ENCODE peak calls at places on chromosomes 1 and 21, in four cellular contexts. M, P, D and A are unnamed samples.

GRCh38 chr1:109808703-109809102 is 45.0 kb upstream of the EPS8L3 start:
- DNase-seq in D (no peak), P (peak; percentile 40), M (no peak), A (no peak)

GRCh38 chr1:152143147-152143845 is 15.7 kb downstream of the RPTN start:
- DNase-seq in D (no peak), P (no peak), M (no peak), A (no peak)

GRCh38 chr1:94050263-94050662 is 70.7 kb downstream of the ABCA4 start:
- DNase-seq in M (no peak), D (peak; percentile 63), P (no peak), A (no peak)

GRCh38 chr1:18581420-18581880 is 49.2 kb upstream of the PAX7 start:
- DNase-seq in M (no peak), D (no peak), P (no peak), A (no peak)

GRCh38 chr1:70980361-70980760 is 67.3 kb downstream of the PTGER3 start:
- DNase-seq in P (peak; percentile 44), M (no peak), D (no peak), A (no peak)

GRCh38 chr21:29904359-29905282 is 35.2 kb downstream of the GRIK1 start:
- DNase-seq in M (no peak), P (peak; percentile 10), D (no peak), A (no peak)

GRCh38 chr1:5267603-5268235 is 613.3 kb downstream of the AJAP1 start:
- DNase-seq in D (no peak), P (peak; percentile 31), M (peak; percentile 30), A (no peak)

GRCh38 chr1:50959303-50959912 is 659 bp downstream of the FAF1 start:
- DNase-seq in M (no peak), P (peak; percentile 55), D (peak; percentile 37), A (peak; percentile 59)

GRCh38 chr1:93815738-93816110 is 63.3 kb downstream of the DNTTIP2 start:
- DNase-seq in M (no peak), P (peak; percentile 92), D (no peak), A (peak; percentile 23)

GRCh38 chr1:237972186-237972585 is 81.5 kb upstream of the ZP4 start:
- DNase-seq in P (no peak), M (no peak), D (no peak), A (no peak)

GRCh38 chr1:172885411-172885810 is 165.3 kb downstream of the TNFSF18 start:
- DNase-seq in D (no peak), M (no peak), P (no peak), A (no peak)

GRCh38 chr1:157043685-157044084 is 1.9 kb downstream of the ARHGEF11 start:
- DNase-seq in P (no peak), M (no peak), D (no peak), A (no peak)

GRCh38 chr1:91697322-91698260 is 188.4 kb downstream of the TGFBR3 start:
- DNase-seq in D (peak; percentile 79), P (no peak), M (no peak), A (peak; percentile 41)

GRCh38 chr1:103416681-103417318 is 108.7 kb upstream of the RNPC3 start:
- DNase-seq in M (no peak), P (no peak), D (peak; percentile 1), A (no peak)

GRCh38 chr1:36448530-36449051 is 1.7 kb downstream of the OSCP1 start:
- DNase-seq in M (no peak), D (no peak), P (peak; percentile 40), A (peak; percentile 16)

GRCh38 chr21:46667191-46667734 is 31.8 kb downstream of the PRMT2 start:
- DNase-seq in P (peak; percentile 49), M (no peak), D (peak; percentile 16), A (no peak)

GRCh38 chr1:241646201-241646600 is 5.9 kb upstream of the WDR64 start:
- DNase-seq in M (no peak), D (no peak), P (no peak), A (no peak)

GRCh38 chr1:23529146-23530088 is 1.6 kb downstream of the E2F2 start:
- DNase-seq in M (no peak), P (no peak), D (no peak), A (no peak)

GRCh38 chr1:96944743-96945142 is 223.2 kb downstream of the PTBP2 start:
- DNase-seq in P (no peak), D (no peak), M (no peak), A (peak; percentile 21)

GRCh38 chr1:192311281-192311680 is 5.5 kb upstream of the RGS21 start:
- DNase-seq in D (peak; percentile 80), M (no peak), P (peak; percentile 11), A (peak; percentile 61)

GRCh38 chr1:201499795-201500669 is 6.9 kb downstream of the CSRP1 start:
- DNase-seq in P (no peak), M (no peak), D (no peak), A (no peak)

GRCh38 chr1:212225416-212225815 is 59.8 kb upstream of the PPP2R5A start:
- DNase-seq in P (no peak), M (no peak), D (no peak), A (no peak)

GRCh38 chr1:22755641-22756040 is 45.0 kb downstream of the EPHB2 start:
- DNase-seq in D (peak; percentile 31), M (no peak), P (no peak), A (no peak)

GRCh38 chr1:26733392-26733791 is 37.6 kb downstream of the ARID1A start:
- DNase-seq in M (no peak), D (no peak), P (no peak), A (no peak)

GRCh38 chr1:228453022-228453560 is 34.1 kb upstream of the RNF187 start:
- DNase-seq in M (no peak), D (no peak), P (no peak), A (no peak)

GRCh38 chr1:180267211-180267561 is 37.1 kb downstream of the LHX4 start:
- DNase-seq in M (no peak), D (no peak), P (no peak), A (no peak)

GRCh38 chr1:15152318-15153183 is 996 bp upstream of the TMEM51 start:
- DNase-seq in D (peak; percentile 91), P (peak; percentile 92), M (peak; percentile 58), A (peak; percentile 93)

GRCh38 chr21:41958886-41959563 is 5.2 kb upstream of the C2CD2 start:
- DNase-seq in M (no peak), P (no peak), D (no peak), A (no peak)

GRCh38 chr1:244302889-244303609 is 148.7 kb downstream of the ADSS2 start:
- DNase-seq in D (peak; percentile 54), P (peak; percentile 94), M (no peak), A (peak; percentile 59)

GRCh38 chr1:230812568-230812967 is 55.8 kb downstream of the C1orf198 start:
- DNase-seq in D (no peak), M (no peak), P (no peak), A (no peak)

GRCh38 chr1:233627376-233627775 is 13.5 kb downstream of the KCNK1 start:
- DNase-seq in M (no peak), P (peak; percentile 26), D (no peak), A (no peak)

GRCh38 chr1:163670980-163671757 is 349.4 kb downstream of the NUF2 start:
- DNase-seq in M (no peak), P (peak; percentile 87), D (no peak), A (no peak)

GRCh38 chr1:56647106-56647505 is 2.0 kb downstream of the PRKAA2 start:
- DNase-seq in P (no peak), D (no peak), M (no peak), A (peak; percentile 18)

GRCh38 chr1:113429461-113430153 is 39.3 kb downstream of the MAGI3 start:
- DNase-seq in D (peak; percentile 10), P (peak; percentile 17), M (no peak), A (peak; percentile 15)

GRCh38 chr1:43705982-43706597 is 1.2 kb upstream of the ST3GAL3 start:
- DNase-seq in D (no peak), M (no peak), P (no peak), A (peak; percentile 50)

DNA sequence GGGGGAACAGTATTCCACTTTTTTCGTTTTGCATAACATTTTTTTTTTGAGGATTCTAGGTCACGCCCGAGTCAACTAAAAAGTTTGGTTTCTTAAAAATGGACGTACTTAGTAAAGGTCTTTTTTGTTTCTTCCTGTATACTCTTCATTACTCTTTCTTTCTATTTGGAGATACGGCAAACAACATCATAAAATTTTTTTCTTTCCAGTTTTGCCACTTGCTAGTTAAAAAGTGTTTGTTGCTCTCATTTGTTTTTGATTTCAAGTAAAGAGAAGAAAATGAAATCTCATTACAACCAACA is 788 bp upstream of the MPC2 start:
- DNase-seq in D (no peak), M (no peak), P (no peak), A (no peak)
- H2BK5ac ChIP-seq in D (peak overlapping the region; percentile 81), M (no peak overlapping the region), P (no peak overlapping the region), A (peak overlapping the region; percentile 15)

GRCh38 chr1:248268178-248268577 is 9.6 kb downstream of the OR2T33 start:
- DNase-seq in M (no peak), P (no peak), D (no peak), A (no peak)
- H2BK5ac ChIP-seq in M (no peak overlapping the region), P (no peak overlapping the region), D (no peak overlapping the region), A (no peak overlapping the region)

DNA sequence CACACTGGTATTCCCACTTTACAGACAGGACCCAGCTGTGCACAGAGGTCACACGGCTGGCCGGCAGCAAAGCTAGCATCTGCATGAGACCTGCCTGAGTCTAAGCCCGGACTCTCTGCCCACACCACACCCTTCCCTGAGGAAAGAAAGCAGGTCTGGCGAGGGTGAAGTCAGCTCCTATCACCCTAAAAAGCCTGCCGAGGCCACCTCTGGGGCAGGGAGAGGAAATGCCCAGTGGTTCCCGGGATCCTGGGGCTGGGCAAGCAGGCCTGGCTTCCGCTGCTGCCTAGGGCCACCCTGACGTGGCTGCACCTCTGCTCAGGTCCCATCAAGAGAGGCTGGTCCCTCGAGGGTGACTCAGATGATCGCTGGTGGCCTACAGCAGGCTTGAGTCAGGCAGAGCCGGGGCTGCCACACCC is 42.2 kb downstream of the RAP1GAP start:
- DNase-seq in D (no peak), P (no peak), M (no peak), A (no peak)
- H2BK5ac ChIP-seq in D (no peak overlapping the region), P (no peak overlapping the region), M (peak overlapping the region; percentile 80), A (no peak overlapping the region)

GRCh38 chr1:178036090-178036489 is 57.8 kb upstream of the RASAL2 start:
- DNase-seq in D (no peak), M (no peak), P (no peak), A (no peak)

GRCh38 chr1:178039826-178040380 is 54.0 kb upstream of the RASAL2 start:
- DNase-seq in M (no peak), D (no peak), P (no peak), A (no peak)

GRCh38 chr1:178038372-178038771 is 55.5 kb upstream of the RASAL2 start:
- DNase-seq in M (no peak), D (no peak), P (no peak), A (no peak)

GRCh38 chr1:178034676-178035075 is 59.2 kb upstream of the RASAL2 start:
- DNase-seq in M (no peak), D (no peak), P (no peak), A (no peak)

GRCh38 chr1:178037510-178038253 is 56.2 kb upstream of the RASAL2 start:
- DNase-seq in M (peak; percentile 49), D (peak; percentile 54), P (peak; percentile 84), A (peak; percentile 71)
- H2BK5ac ChIP-seq in M (peak overlapping the region; percentile 66), D (no peak overlapping the region), P (no peak overlapping the region), A (no peak overlapping the region)

GRCh38 chr1:225823811-225824261 is 13.9 kb downstream of the EPHX1 start:
- DNase-seq in M (no peak), P (no peak), D (no peak), A (no peak)
- H2BK5ac ChIP-seq in M (no peak overlapping the region), P (no peak overlapping the region), D (no peak overlapping the region), A (no peak overlapping the region)

GRCh38 chr21:45551816-45552695 is 9.8 kb upstream of the SLC19A1 start:
- DNase-seq in D (no peak), P (no peak), M (no peak), A (no peak)
- H2BK5ac ChIP-seq in D (no peak overlapping the region), P (no peak overlapping the region), M (peak overlapping the region; percentile 58), A (no peak overlapping the region)

GRCh38 chr1:175129182-175129581 is 61.5 kb downstream of the TNN start:
- DNase-seq in D (peak; percentile 39), P (peak; percentile 91), M (no peak), A (peak; percentile 54)
- H2BK5ac ChIP-seq in D (no peak overlapping the region), P (peak overlapping the region; percentile 62), M (no peak overlapping the region), A (no peak overlapping the region)